ENCODE peak calls at places on chromosomes 7 and 10, in eight cellular contexts. W is activated gamma-delta T cell treated with anti-CD3 and anti-CD28 coated beads, Interleukin-2, amount 50 U/mL, for 16 hours; F is midbrain; G is AG08396; U is dorsolateral prefrontal cortex; X is M059J; A is GM18507; K is stimulated activated CD4-positive, alpha-beta T cell treated with anti-CD3 and anti-CD28 coated beads, Interleukin-2, amount 100 ng/mL, for 24 hours. L is an unnamed sample.

GRCh38 chr7:801940-802364 is 30.3 kb upstream of the SUN1 start:
- DNase-seq in F (peak; percentile 22), G (no peak), X (no peak), K (no peak), A (no peak), W (no peak), U (no peak), L (no peak)

GRCh38 chr10:120607016-120607709 is 150.1 kb downstream of the PLPP4 start:
- DNase-seq in K (no peak), G (peak; percentile 18), F (no peak), W (no peak), A (no peak), X (peak; percentile 95), U (no peak), L (no peak)

GRCh38 chr10:74337330-74338016 is 186.5 kb downstream of the ADK start:
- DNase-seq in A (no peak), G (no peak), W (no peak), K (no peak), F (no peak), U (no peak), X (peak; percentile 47), L (no peak)

GRCh38 chr10:88090568-88091214 is 227.3 kb downstream of the PTEN start:
- DNase-seq in F (no peak), W (no peak), X (no peak), A (no peak), G (no peak), U (no peak), K (no peak), L (no peak)

GRCh38 chr10:24951201-24952145 is 933 bp downstream of the PRTFDC1 start:
- DNase-seq in A (no peak), W (no peak), F (peak; percentile 65), K (peak; percentile 7), U (no peak), G (peak; percentile 27), X (peak; percentile 13), L (no peak)

GRCh38 chr7:25804154-25804553 is 347.8 kb upstream of the NFE2L3 start:
- DNase-seq in X (peak; percentile 61), A (no peak), F (no peak), W (no peak), U (no peak), K (no peak), G (no peak), L (no peak)

GRCh38 chr7:89731751-89732150 is 422.5 kb upstream of the STEAP1 start:
- DNase-seq in W (no peak), K (no peak), F (no peak), U (no peak), X (no peak), G (no peak), A (no peak), L (no peak)

GRCh38 chr7:157423348-157423747 is 86.5 kb downstream of the DNAJB6 start:
- DNase-seq in X (no peak), G (no peak), A (no peak), F (no peak), W (no peak), K (no peak), U (no peak), L (no peak)

GRCh38 chr10:121036431-121036830 is 185.3 kb downstream of the WDR11 start:
- DNase-seq in F (no peak), A (no peak), W (no peak), K (no peak), U (no peak), G (no peak), X (no peak), L (no peak)

GRCh38 chr7:135147899-135148721 is at the start of gene TMEM140:
- DNase-seq in U (no peak), G (peak; percentile 60), A (no peak), F (peak; percentile 62), K (peak; percentile 36), W (peak; percentile 45), X (peak; percentile 85), L (no peak)

GRCh38 chr7:94449151-94449725 is 54.5 kb downstream of the COL1A2 start:
- DNase-seq in W (no peak), F (peak; percentile 42), K (no peak), U (no peak), A (no peak), X (peak; percentile 46), G (peak; percentile 38), L (no peak)

GRCh38 chr10:125768217-125768616 is 7.4 kb downstream of the MMP21 start:
- DNase-seq in U (no peak), A (no peak), W (no peak), K (no peak), F (peak; percentile 12), G (peak; percentile 43), X (peak; percentile 16), L (no peak)

GRCh38 chr10:3835770-3836169 is 50.8 kb upstream of the KLF6 start:
- DNase-seq in W (no peak), U (no peak), A (no peak), F (peak; percentile 19), G (no peak), K (no peak), X (no peak), L (no peak)

GRCh38 chr7:131909151-131909768 is 352.8 kb upstream of the PODXL start:
- DNase-seq in G (no peak), X (no peak), K (no peak), A (no peak), W (no peak), F (no peak), U (no peak), L (no peak)

GRCh38 chr10:79638318-79638717 is 27.6 kb downstream of the SFTPA1 start:
- DNase-seq in G (no peak), F (no peak), K (no peak), A (no peak), X (no peak), U (no peak), W (no peak), L (no peak)

GRCh38 chr7:6256709-6257535 is 15.5 kb downstream of the CYTH3 start:
- DNase-seq in W (peak; percentile 18), A (no peak), F (no peak), K (peak; percentile 46), U (no peak), X (peak; percentile 62), G (no peak), L (no peak)

GRCh38 chr10:98664329-98665042 is 217.8 kb upstream of the HPS1 start:
- DNase-seq in F (no peak), A (peak; percentile 20), G (peak; percentile 36), W (peak; percentile 1), X (peak; percentile 5), K (peak; percentile 17), U (no peak), L (no peak)

GRCh38 chr7:16061630-16062029 is 359.7 kb downstream of the CRPPA start:
- DNase-seq in G (no peak), U (no peak), X (no peak), K (no peak), A (no peak), W (no peak), F (no peak), L (no peak)

GRCh38 chr10:102775973-102776669 is 32.4 kb downstream of the WBP1L start:
- DNase-seq in K (peak; percentile 19), F (peak; percentile 71), U (peak; percentile 56), G (peak; percentile 43), W (no peak), X (peak; percentile 12), A (no peak), L (peak; percentile 82)

GRCh38 chr7:74291535-74291934 is 2.3 kb downstream of the CLIP2 start:
- DNase-seq in G (no peak), K (no peak), X (no peak), F (no peak), U (no peak), W (no peak), A (no peak), L (no peak)

GRCh38 chr10:74419491-74420466 is 268.8 kb downstream of the ADK start:
- DNase-seq in K (peak; percentile 15), W (peak; percentile 18), A (no peak), F (peak; percentile 12), X (peak; percentile 26), U (no peak), G (no peak), L (no peak)

GRCh38 chr7:16318989-16319915 is 102.1 kb downstream of the CRPPA start:
- DNase-seq in X (peak; percentile 73), F (no peak), U (no peak), K (no peak), A (no peak), W (no peak), G (peak; percentile 4), L (no peak)

GRCh38 chr10:95706990-95707389 is 13.3 kb upstream of the TCTN3 start:
- DNase-seq in F (no peak), X (no peak), G (no peak), U (no peak), K (no peak), A (no peak), W (no peak), L (no peak)

GRCh38 chr7:93799750-93800357 is 90.7 kb downstream of the TFPI2 start:
- DNase-seq in W (no peak), A (no peak), X (peak; percentile 23), G (peak; percentile 6), U (no peak), F (no peak), K (no peak), L (no peak)

GRCh38 chr7:8214162-8214897 is 47.6 kb downstream of the ICA1 start:
- DNase-seq in F (no peak), W (no peak), A (no peak), X (peak; percentile 36), K (no peak), U (no peak), G (no peak), L (no peak)

GRCh38 chr7:139775829-139776266 is 1.9 kb downstream of the HIPK2 start:
- DNase-seq in U (no peak), G (peak; percentile 66), K (peak; percentile 58), A (peak; percentile 36), W (peak; percentile 22), F (peak; percentile 82), X (peak; percentile 83), L (peak; percentile 47)

GRCh38 chr7:64630496-64630895 is 35.4 kb upstream of the ZNF107 start:
- DNase-seq in U (no peak), W (no peak), X (no peak), A (no peak), G (peak; percentile 10), F (no peak), K (no peak), L (no peak)

GRCh38 chr7:35331730-35332678 is 78.1 kb upstream of the TBX20 start:
- DNase-seq in A (no peak), W (no peak), K (no peak), F (no peak), G (no peak), U (no peak), X (no peak), L (no peak)

GRCh38 chr10:106226123-106226522 is 938.4 kb downstream of the SORCS1 start:
- DNase-seq in X (no peak), F (no peak), G (no peak), W (no peak), K (no peak), A (no peak), U (no peak), L (no peak)

GRCh38 chr7:155198901-155199845 is 98.5 kb upstream of the INSIG1 start:
- DNase-seq in A (no peak), F (no peak), W (peak; percentile 45), K (peak; percentile 46), G (peak; percentile 61), U (no peak), X (peak; percentile 58), L (no peak)

GRCh38 chr10:128776617-128777016 is 650.4 kb upstream of the MKI67 start:
- DNase-seq in A (no peak), K (no peak), G (no peak), X (no peak), F (no peak), U (no peak), W (no peak), L (no peak)

GRCh38 chr10:29063806-29064644 is 224.8 kb upstream of the LYZL1 start:
- DNase-seq in F (no peak), X (peak; percentile 80), U (no peak), K (no peak), G (no peak), W (no peak), A (no peak), L (no peak)

L was measured in thoracic aorta.